ENCODE peak calls at places on chromosomes 16 and 17, in six cellular contexts. One of them, this sample, is unnamed. For H3K4me1, the result is how much of the 10 kb centered on the place peaks cover.

GRCh38 chr17:29569245-29569950 is 897 bp downstream of the TP53I13 start:
- DNase-seq in prostate gland: no peak
- DNase-seq in transverse colon: no peak
- DNase-seq in Panc1: no peak
- DNase-seq in spleen: peak
- DNase-seq in stomach: no peak
- DNase-seq in this sample: no peak

GRCh38 chr16:57462978-57463362 is 491 bp downstream of the POLR2C start:
- DNase-seq in prostate gland: no peak
- DNase-seq in transverse colon: no peak
- DNase-seq in Panc1: no peak
- DNase-seq in spleen: no peak
- DNase-seq in stomach: no peak
- DNase-seq in this sample: no peak

GRCh38 chr17:31079731-31080130 is 15.0 kb upstream of the NF1 start:
- DNase-seq in prostate gland: no peak
- DNase-seq in transverse colon: no peak
- DNase-seq in Panc1: no peak
- DNase-seq in spleen: no peak
- DNase-seq in stomach: no peak
- DNase-seq in this sample: no peak

GRCh38 chr16:14232106-14232890 is 161.2 kb downstream of the MRTFB start:
- DNase-seq in prostate gland: no peak
- DNase-seq in transverse colon: no peak
- DNase-seq in Panc1: no peak
- DNase-seq in spleen: no peak
- DNase-seq in stomach: no peak
- DNase-seq in this sample: no peak

GRCh38 chr16:3022208-3022696 is 1.5 kb downstream of the HCFC1R1 start:
- DNase-seq in prostate gland: peak
- DNase-seq in transverse colon: peak
- DNase-seq in Panc1: peak
- DNase-seq in spleen: peak
- DNase-seq in stomach: peak
- DNase-seq in this sample: peak

GRCh38 chr16:26196310-26196709 is 504.6 kb downstream of the HS3ST4 start:
- DNase-seq in prostate gland: no peak
- DNase-seq in transverse colon: no peak
- DNase-seq in Panc1: no peak
- DNase-seq in spleen: no peak
- DNase-seq in stomach: no peak
- DNase-seq in this sample: no peak

GRCh38 chr17:76141212-76142043 is at the start of gene FOXJ1:
- DNase-seq in prostate gland: peak
- DNase-seq in transverse colon: peak
- DNase-seq in Panc1: peak
- DNase-seq in spleen: peak
- DNase-seq in stomach: peak
- DNase-seq in this sample: peak

GRCh38 chr17:28883967-28884702 is 13.4 kb downstream of the FLOT2 start:
- DNase-seq in prostate gland: no peak
- DNase-seq in transverse colon: no peak
- DNase-seq in Panc1: no peak
- DNase-seq in spleen: no peak
- DNase-seq in stomach: no peak
- DNase-seq in this sample: no peak

GRCh38 chr16:72886366-72886974 is 161.5 kb downstream of the ZFHX3 start:
- DNase-seq in prostate gland: no peak
- DNase-seq in transverse colon: no peak
- DNase-seq in Panc1: no peak
- DNase-seq in spleen: no peak
- DNase-seq in stomach: no peak
- DNase-seq in this sample: no peak

GRCh38 chr16:74034862-74035261 is 261.8 kb upstream of the PSMD7 start:
- DNase-seq in prostate gland: no peak
- DNase-seq in transverse colon: peak
- DNase-seq in Panc1: peak
- DNase-seq in spleen: no peak
- DNase-seq in stomach: no peak
- DNase-seq in this sample: no peak

GRCh38 chr16:82995286-82995926 is 368.6 kb downstream of the CDH13 start:
- DNase-seq in prostate gland: no peak
- DNase-seq in transverse colon: no peak
- DNase-seq in Panc1: no peak
- DNase-seq in spleen: no peak
- DNase-seq in stomach: no peak
- DNase-seq in this sample: no peak

GRCh38 chr17:21034350-21035235 is 8.2 kb downstream of the USP22 start:
- DNase-seq in prostate gland: no peak
- DNase-seq in transverse colon: no peak
- DNase-seq in Panc1: no peak
- DNase-seq in spleen: no peak
- DNase-seq in stomach: no peak
- DNase-seq in this sample: no peak

GRCh38 chr17:67490471-67490870 is 113.4 kb downstream of the PITPNC1 start:
- DNase-seq in prostate gland: no peak
- DNase-seq in transverse colon: no peak
- DNase-seq in Panc1: no peak
- DNase-seq in spleen: no peak
- DNase-seq in stomach: no peak
- DNase-seq in this sample: no peak

GRCh38 chr17:43615952-43616351 is 45.8 kb downstream of the MEOX1 start:
- DNase-seq in prostate gland: no peak
- DNase-seq in transverse colon: no peak
- DNase-seq in Panc1: no peak
- DNase-seq in spleen: no peak
- DNase-seq in stomach: no peak
- DNase-seq in this sample: no peak

GRCh38 chr17:9484789-9485188 is 90.8 kb downstream of the STX8 start:
- DNase-seq in prostate gland: no peak
- DNase-seq in transverse colon: no peak
- DNase-seq in Panc1: no peak
- DNase-seq in spleen: no peak
- DNase-seq in stomach: no peak
- DNase-seq in this sample: no peak

GRCh38 chr17:82414548-82415281 is 3.4 kb upstream of the HEXD start:
- DNase-seq in prostate gland: peak
- DNase-seq in transverse colon: peak
- DNase-seq in Panc1: no peak
- DNase-seq in spleen: peak
- DNase-seq in stomach: peak
- DNase-seq in this sample: peak

GRCh38 chr17:40564195-40564882 is 933 bp downstream of the CCR7 start:
- DNase-seq in prostate gland: no peak
- DNase-seq in transverse colon: no peak
- DNase-seq in Panc1: no peak
- DNase-seq in spleen: peak
- DNase-seq in stomach: peak
- DNase-seq in this sample: no peak

GRCh38 chr17:39979021-39979660 is 1.5 kb upstream of the PSMD3 start:
- DNase-seq in prostate gland: no peak
- DNase-seq in transverse colon: no peak
- DNase-seq in Panc1: no peak
- DNase-seq in spleen: no peak
- DNase-seq in stomach: no peak
- DNase-seq in this sample: no peak

GRCh38 chr16:85784813-85785212 is 14.5 kb downstream of the EMC8 start:
- DNase-seq in prostate gland: no peak
- DNase-seq in transverse colon: no peak
- DNase-seq in Panc1: no peak
- DNase-seq in spleen: no peak
- DNase-seq in stomach: no peak
- DNase-seq in this sample: no peak

GRCh38 chr17:80738020-80738380 is 193.4 kb downstream of the RPTOR start:
- DNase-seq in prostate gland: no peak
- DNase-seq in transverse colon: no peak
- DNase-seq in Panc1: no peak
- DNase-seq in spleen: no peak
- DNase-seq in stomach: no peak
- DNase-seq in this sample: no peak

GRCh38 chr17:50588391-50589111 is 28.0 kb downstream of the CACNA1G start:
- DNase-seq in prostate gland: no peak
- DNase-seq in transverse colon: no peak
- DNase-seq in Panc1: no peak
- DNase-seq in spleen: no peak
- DNase-seq in stomach: peak
- DNase-seq in this sample: no peak

GRCh38 chr16:7325835-7326234 is 6.8 kb upstream of the RBFOX1 start:
- DNase-seq in prostate gland: no peak
- DNase-seq in transverse colon: no peak
- DNase-seq in Panc1: no peak
- DNase-seq in spleen: no peak
- DNase-seq in stomach: no peak
- DNase-seq in this sample: no peak

GRCh38 chr17:210402-210801 is 29.0 kb upstream of the DOC2B start:
- DNase-seq in prostate gland: no peak
- DNase-seq in transverse colon: no peak
- DNase-seq in Panc1: no peak
- DNase-seq in spleen: peak
- DNase-seq in stomach: no peak
- DNase-seq in this sample: no peak

GRCh38 chr16:68927016-68927415 is 83.7 kb downstream of the TANGO6 start:
- DNase-seq in prostate gland: no peak
- DNase-seq in transverse colon: no peak
- DNase-seq in Panc1: no peak
- DNase-seq in spleen: no peak
- DNase-seq in stomach: no peak
- DNase-seq in this sample: no peak

GRCh38 chr17:76371656-76372628 is 12.5 kb upstream of the SPHK1 start:
- DNase-seq in prostate gland: no peak
- DNase-seq in transverse colon: no peak
- DNase-seq in Panc1: no peak
- DNase-seq in spleen: no peak
- DNase-seq in stomach: no peak
- DNase-seq in this sample: no peak

GRCh38 chr17:66401364-66401763 is 99.0 kb downstream of the PRKCA start:
- DNase-seq in prostate gland: no peak
- DNase-seq in transverse colon: no peak
- DNase-seq in Panc1: no peak
- DNase-seq in spleen: no peak
- DNase-seq in stomach: no peak
- DNase-seq in this sample: no peak

GRCh38 chr17:59620518-59621259 is 994 bp downstream of the CLTC start:
- DNase-seq in prostate gland: peak
- DNase-seq in transverse colon: peak
- DNase-seq in Panc1: no peak
- DNase-seq in spleen: no peak
- DNase-seq in stomach: peak
- DNase-seq in this sample: no peak

GRCh38 chr16:1610841-1611653 is 825 bp downstream of the IFT140 start:
- DNase-seq in prostate gland: no peak
- DNase-seq in transverse colon: peak
- DNase-seq in Panc1: no peak
- DNase-seq in spleen: no peak
- DNase-seq in stomach: no peak
- DNase-seq in this sample: peak

GRCh38 chr17:65609303-65609702 is 47.9 kb upstream of the AXIN2 start:
- DNase-seq in prostate gland: no peak
- DNase-seq in transverse colon: no peak
- DNase-seq in Panc1: no peak
- DNase-seq in spleen: no peak
- DNase-seq in stomach: no peak
- DNase-seq in this sample: no peak

GRCh38 chr17:50638851-50639767 is 4.4 kb downstream of the ABCC3 start:
- DNase-seq in prostate gland: peak
- DNase-seq in transverse colon: peak
- DNase-seq in Panc1: peak
- DNase-seq in spleen: peak
- DNase-seq in stomach: peak
- DNase-seq in this sample: peak

GRCh38 chr17:50687200-50688066 is 20.3 kb downstream of the ANKRD40 start:
- DNase-seq in prostate gland: no peak
- DNase-seq in transverse colon: no peak
- DNase-seq in Panc1: no peak
- DNase-seq in spleen: no peak
- DNase-seq in stomach: no peak
- DNase-seq in this sample: no peak

DNA sequence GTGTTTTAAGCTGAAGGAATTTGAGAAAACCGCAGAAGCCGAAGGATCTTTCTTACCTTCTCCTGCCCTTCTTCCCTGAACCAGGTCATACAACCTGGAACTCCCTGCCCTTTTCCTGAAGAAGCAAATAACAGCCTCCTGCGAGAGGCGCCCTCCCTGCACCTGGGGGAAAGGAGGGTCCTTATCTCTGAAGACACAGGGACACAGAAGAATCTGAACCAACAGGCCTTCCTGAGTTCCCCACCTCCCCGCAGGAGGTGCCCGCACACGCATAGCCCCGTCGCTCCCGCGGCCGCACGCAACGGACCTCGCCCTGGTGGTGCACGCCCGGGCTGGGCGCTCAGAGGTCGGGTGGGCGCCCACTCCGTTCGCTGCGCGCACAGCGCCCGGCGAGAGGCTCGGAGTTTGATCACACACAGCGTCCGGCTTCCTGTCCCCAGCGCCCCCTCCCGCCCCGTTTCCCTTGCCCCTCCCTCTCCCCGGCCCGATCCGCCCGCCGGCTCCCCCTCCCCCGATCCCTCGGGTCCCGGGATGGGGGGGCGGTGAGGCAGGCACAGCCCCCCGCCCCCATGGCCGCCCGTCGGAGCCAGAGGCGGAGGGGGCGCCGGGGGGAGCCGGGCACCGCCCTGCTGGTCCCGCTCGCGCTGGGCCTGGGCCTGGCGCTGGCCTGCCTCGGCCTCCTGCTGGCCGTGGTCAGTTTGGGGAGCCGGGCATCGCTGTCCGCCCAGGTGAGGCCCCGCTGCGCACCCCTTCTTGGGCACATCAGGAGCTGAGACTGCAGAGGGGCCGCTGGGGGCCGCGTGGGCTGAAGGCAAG is at the start of gene TNFSF12:
- DNase-seq in prostate gland: peak
- DNase-seq in transverse colon: peak
- DNase-seq in Panc1: no peak
- DNase-seq in spleen: peak
- DNase-seq in stomach: peak
- DNase-seq in this sample: peak
- TF ChIP-seq POLR2AphosphoS5 in prostate gland: no peak
- TF ChIP-seq POLR2AphosphoS5 in transverse colon: peak
- TF ChIP-seq POLR2AphosphoS5 in Panc1: no peak
- TF ChIP-seq POLR2AphosphoS5 in spleen: peak
- TF ChIP-seq POLR2AphosphoS5 in stomach: peak
- TF ChIP-seq POLR2AphosphoS5 in this sample: no peak

GRCh38 chr16:78800535-78800934 is 701.1 kb downstream of the WWOX start:
- DNase-seq in prostate gland: no peak
- DNase-seq in transverse colon: no peak
- DNase-seq in Panc1: no peak
- DNase-seq in spleen: no peak
- DNase-seq in stomach: no peak
- DNase-seq in this sample: no peak
- TF ChIP-seq CTCF in prostate gland: no peak
- TF ChIP-seq CTCF in transverse colon: no peak
- TF ChIP-seq CTCF in Panc1: no peak
- TF ChIP-seq CTCF in spleen: no peak
- TF ChIP-seq CTCF in stomach: no peak
- TF ChIP-seq CTCF in this sample: no peak

GRCh38 chr17:17538417-17539391 is 42.5 kb upstream of the RASD1 start:
- DNase-seq in prostate gland: peak
- DNase-seq in transverse colon: peak
- DNase-seq in Panc1: peak
- DNase-seq in spleen: no peak
- DNase-seq in stomach: peak
- DNase-seq in this sample: no peak
- H3K4me1 ChIP-seq in prostate gland: under half
- H3K4me1 ChIP-seq in transverse colon: under half
- H3K4me1 ChIP-seq in Panc1: under half
- H3K4me1 ChIP-seq in spleen: under half
- H3K4me1 ChIP-seq in stomach: half or more
- H3K4me1 ChIP-seq in this sample: under half

GRCh38 chr17:57604771-57605733 is 140.0 kb downstream of the CCDC182 start:
- DNase-seq in prostate gland: peak
- DNase-seq in transverse colon: peak
- DNase-seq in Panc1: no peak
- DNase-seq in spleen: peak
- DNase-seq in stomach: peak
- DNase-seq in this sample: peak
- TF ChIP-seq POLR2AphosphoS5 in prostate gland: no peak
- TF ChIP-seq POLR2AphosphoS5 in transverse colon: no peak
- TF ChIP-seq POLR2AphosphoS5 in Panc1: no peak
- TF ChIP-seq POLR2AphosphoS5 in spleen: peak
- TF ChIP-seq POLR2AphosphoS5 in stomach: no peak
- TF ChIP-seq POLR2AphosphoS5 in this sample: no peak

This sample was measured in breast epithelium.